ENCODE peak calls at places on chromosomes 1 and 21, in six cellular contexts. K is left ventricle myocardium inferior, U is hippocampal formation, R is iris pigment epithelial cell, J is NCI-H2081, P is EH. E is an unnamed sample.

GRCh38 chr1:11648732-11649158 is 5.5 kb downstream of the FBXO2 start:
- DNase-seq in K (no peak), U (no peak), R (no peak), J (no peak), P (peak), E (no peak)

GRCh38 chr1:167492509-167492910 is 25.8 kb downstream of the CD247 start:
- DNase-seq in K (no peak), U (no peak), R (no peak), J (no peak), P (no peak), E (no peak)

GRCh38 chr1:154886281-154887036 is 16.4 kb upstream of the KCNN3 start:
- DNase-seq in K (no peak), U (no peak), R (no peak), J (no peak), P (peak), E (no peak)

GRCh38 chr1:199335496-199335895 is 692.0 kb upstream of the NR5A2 start:
- DNase-seq in K (no peak), U (no peak), R (peak), J (no peak), P (peak), E (peak)

GRCh38 chr21:45270306-45270821 is 17.3 kb downstream of the POFUT2 start:
- DNase-seq in K (no peak), U (no peak), R (peak), J (no peak), P (no peak), E (no peak)

GRCh38 chr1:100443739-100444571 is 91.6 kb downstream of the CDC14A start:
- DNase-seq in K (no peak), U (no peak), R (peak), J (no peak), P (peak), E (peak)

GRCh38 chr21:32886339-32886738 is 114.8 kb upstream of the PAXBP1 start:
- DNase-seq in K (no peak), U (no peak), R (no peak), J (no peak), P (peak), E (no peak)

GRCh38 chr1:77970192-77970591 is 8.7 kb downstream of the FUBP1 start:
- DNase-seq in K (no peak), U (no peak), R (no peak), J (no peak), P (peak), E (no peak)

GRCh38 chr1:60255565-60255964 is 182.0 kb upstream of the C1orf87 start:
- DNase-seq in K (no peak), U (no peak), R (peak), J (no peak), P (peak), E (peak)

GRCh38 chr1:116725798-116726197 is 28.4 kb upstream of the CD2 start:
- DNase-seq in K (no peak), U (no peak), R (no peak), J (no peak), P (peak), E (no peak)

GRCh38 chr1:8097077-8097799 is 71.1 kb upstream of the ERRFI1 start:
- DNase-seq in K (no peak), U (no peak), R (peak), J (peak), P (peak), E (peak)

GRCh38 chr1:113901171-113901570 is 3.4 kb downstream of the AP4B1 start:
- DNase-seq in K (no peak), U (no peak), R (no peak), J (no peak), P (no peak), E (no peak)

GRCh38 chr1:99745684-99746083 is 20.8 kb downstream of the FRRS1 start:
- DNase-seq in K (no peak), U (no peak), R (no peak), J (no peak), P (no peak), E (no peak)

GRCh38 chr1:197200468-197200899 is 54.0 kb upstream of the ASPM start:
- DNase-seq in K (no peak), U (peak), R (peak), J (no peak), P (peak), E (peak)

GRCh38 chr21:42062543-42063022 is 8.5 kb upstream of the UMODL1 start:
- DNase-seq in K (no peak), U (no peak), R (no peak), J (no peak), P (no peak), E (no peak)

GRCh38 chr1:103337779-103338178 is 187.7 kb upstream of the RNPC3 start:
- DNase-seq in K (no peak), U (no peak), R (no peak), J (no peak), P (no peak), E (no peak)

GRCh38 chr1:31183927-31184554 is 55.6 kb downstream of the NKAIN1 start:
- DNase-seq in K (no peak), U (no peak), R (peak), J (peak), P (peak), E (peak)

GRCh38 chr1:59506952-59507351 is 210.1 kb downstream of the FGGY start:
- DNase-seq in K (no peak), U (no peak), R (peak), J (no peak), P (peak), E (no peak)

GRCh38 chr1:86396503-86396900 is 379 bp upstream of the ODF2L start:
- DNase-seq in K (no peak), U (peak), R (no peak), J (no peak), P (no peak), E (no peak)

GRCh38 chr1:56477164-56478111 is 101.9 kb downstream of the PLPP3 start:
- DNase-seq in K (peak), U (peak), R (peak), J (no peak), P (peak), E (peak)

GRCh38 chr1:181175356-181175755 is 86.9 kb downstream of the IER5 start:
- DNase-seq in K (no peak), U (no peak), R (no peak), J (no peak), P (no peak), E (no peak)

GRCh38 chr1:204651843-204652421 is 33.6 kb downstream of the LRRN2 start:
- DNase-seq in K (no peak), U (no peak), R (no peak), J (peak), P (no peak), E (no peak)

GRCh38 chr1:229230893-229231753 is 39.8 kb upstream of the RAB4A start:
- DNase-seq in K (no peak), U (no peak), R (peak), J (peak), P (no peak), E (peak)

GRCh38 chr1:3533051-3534048 is 78.0 kb downstream of the MEGF6 start:
- DNase-seq in K (no peak), U (no peak), R (no peak), J (no peak), P (no peak), E (no peak)

GRCh38 chr1:200445213-200445612 is 35.4 kb upstream of the ZNF281 start:
- DNase-seq in K (no peak), U (no peak), R (peak), J (no peak), P (peak), E (no peak)

GRCh38 chr1:34908369-34908768 is 21.1 kb downstream of the DLGAP3 start:
- DNase-seq in K (no peak), U (no peak), R (no peak), J (no peak), P (no peak), E (no peak)

GRCh38 chr1:21313886-21314796 is 23.9 kb upstream of the ECE1 start:
- DNase-seq in K (peak), U (no peak), R (no peak), J (no peak), P (peak), E (peak)

GRCh38 chr1:150650193-150650592 is 20.8 kb upstream of the ENSA start:
- DNase-seq in K (no peak), U (no peak), R (peak), J (peak), P (no peak), E (peak)

GRCh38 chr1:185719021-185719420 is 15.2 kb upstream of the HMCN1 start:
- DNase-seq in K (no peak), U (no peak), R (peak), J (no peak), P (peak), E (peak)

GRCh38 chr1:81453345-81453703 is 347.4 kb upstream of the ADGRL2 start:
- DNase-seq in K (no peak), U (no peak), R (no peak), J (no peak), P (no peak), E (no peak)

GRCh38 chr1:233897325-233898162 is 6.9 kb upstream of the SLC35F3 start:
- DNase-seq in K (no peak), U (no peak), R (no peak), J (no peak), P (no peak), E (no peak)

GRCh38 chr1:92944901-92945747 is 16.1 kb downstream of the DIPK1A start:
- DNase-seq in K (no peak), U (no peak), R (no peak), J (no peak), P (peak), E (no peak)

GRCh38 chr1:93758842-93759515 is 77.3 kb upstream of the BCAR3 start:
- DNase-seq in K (no peak), U (no peak), R (peak), J (no peak), P (peak), E (peak)

GRCh38 chr1:80410233-80410632 is 1390.5 kb upstream of the ADGRL2 start:
- DNase-seq in K (no peak), U (no peak), R (no peak), J (no peak), P (no peak), E (no peak)

GRCh38 chr1:229478852-229479251 is 29.3 kb downstream of the NUP133 start:
- DNase-seq in K (no peak), U (no peak), R (no peak), J (no peak), P (no peak), E (no peak)

GRCh38 chr1:43207229-43207853 is 35.2 kb downstream of the CFAP57 start:
- DNase-seq in K (no peak), U (no peak), R (peak), J (no peak), P (peak), E (peak)

E was measured in fibroblast of pulmonary artery.